ENCODE peak calls at places on chromosomes 13 and 19, in nine cellular contexts. F is colonic mucosa; N is CD8-positive, alpha-beta T cell; D is DND-41; O is spleen; C is HCT116; Y is fibroblast of lung; H is cardiac muscle cell; T is tibial nerve. J is an unnamed sample. For H3K4me1, the result is how much of the 10 kb centered on the place peaks cover.

GRCh38 chr13:30111810-30112209 is 195.5 kb downstream of the KATNAL1 start:
- DNase-seq in C (no peak), O (no peak), H (no peak), T (no peak), F (no peak), D (peak), Y (no peak), N (no peak), J (peak)

GRCh38 chr13:90683711-90684131 is 663.8 kb upstream of the MIR17HG start:
- DNase-seq in C (no peak), T (no peak), D (no peak), Y (peak), O (no peak), H (no peak), N (no peak), F (no peak), J (no peak)

GRCh38 chr13:57624565-57625435 is 6.7 kb upstream of the PCDH17 start:
- DNase-seq in F (no peak), O (no peak), T (no peak), N (no peak), C (no peak), D (no peak), H (peak), Y (peak), J (peak)

GRCh38 chr13:74158028-74158427 is 23.8 kb upstream of the KLF12 start:
- DNase-seq in H (no peak), D (no peak), O (no peak), T (no peak), N (no peak), C (no peak), F (no peak), Y (peak), J (no peak)

GRCh38 chr13:21230516-21230915 is 54.1 kb downstream of the MRPL57 start:
- DNase-seq in H (no peak), T (no peak), F (no peak), O (no peak), D (no peak), C (no peak), N (no peak), Y (no peak), J (no peak)

GRCh38 chr13:59677966-59678814 is 485.5 kb downstream of the DIAPH3 start:
- DNase-seq in F (no peak), C (peak), N (no peak), Y (peak), D (no peak), O (no peak), T (no peak), H (peak), J (peak)

GRCh38 chr13:51534075-51534817 is 50.0 kb upstream of the WDFY2 start:
- DNase-seq in Y (no peak), D (peak), C (no peak), N (peak), O (peak), F (no peak), T (no peak), H (no peak), J (no peak)

GRCh38 chr19:17107546-17108452 is 32.2 kb downstream of the MYO9B start:
- DNase-seq in C (peak), T (peak), D (no peak), H (no peak), O (peak), F (peak), Y (peak), N (no peak), J (no peak)

GRCh38 chr13:41812851-41813250 is 148.1 kb downstream of the VWA8 start:
- DNase-seq in D (no peak), Y (no peak), T (no peak), C (no peak), F (no peak), H (no peak), N (no peak), O (no peak), J (no peak)

GRCh38 chr19:19820774-19821315 is 705 bp downstream of the ZNF506 start:
- DNase-seq in Y (no peak), T (no peak), C (no peak), N (no peak), O (no peak), F (no peak), D (peak), H (peak), J (no peak)

GRCh38 chr19:17346109-17346671 is 8.8 kb downstream of the GTPBP3 start:
- DNase-seq in D (peak), C (peak), F (peak), T (peak), Y (peak), H (peak), O (peak), N (peak), J (peak)

GRCh38 chr19:48970923-48971395 is 5.8 kb downstream of the FTL start:
- DNase-seq in D (peak), F (peak), Y (peak), T (peak), H (peak), O (peak), N (peak), C (no peak), J (peak)

GRCh38 chr13:31208554-31209122 is 8.9 kb downstream of the B3GLCT start:
- DNase-seq in H (no peak), D (no peak), F (no peak), O (no peak), T (no peak), N (no peak), C (no peak), Y (no peak), J (no peak)

GRCh38 chr13:59754411-59754810 is 409.3 kb downstream of the DIAPH3 start:
- DNase-seq in F (no peak), D (no peak), H (no peak), N (no peak), Y (no peak), T (no peak), O (no peak), C (no peak), J (no peak)

GRCh38 chr13:100659578-100659977 is 15.0 kb downstream of the TMTC4 start:
- DNase-seq in Y (no peak), O (no peak), F (no peak), T (no peak), H (no peak), D (no peak), C (no peak), N (no peak), J (no peak)

GRCh38 chr19:798415-799075 is 1.3 kb downstream of the PTBP1 start:
- DNase-seq in H (peak), Y (no peak), D (peak), T (no peak), O (peak), F (peak), N (no peak), C (no peak), J (peak)
- H3K4me1 ChIP-seq in H (under half), Y (under half), D (under half), T (under half), O (half or more), F (under half), N (half or more), C (under half), J (under half)

GRCh38 chr19:44808463-44809371 is at the start of gene BCAM:
- DNase-seq in H (peak), C (no peak), Y (peak), F (peak), O (peak), N (no peak), T (peak), D (no peak), J (peak)
- H3K4me3 ChIP-seq in H (peak), C (peak), Y (peak), F (peak), O (peak), N (no peak), T (peak), D (no peak), J (peak)

DNA sequence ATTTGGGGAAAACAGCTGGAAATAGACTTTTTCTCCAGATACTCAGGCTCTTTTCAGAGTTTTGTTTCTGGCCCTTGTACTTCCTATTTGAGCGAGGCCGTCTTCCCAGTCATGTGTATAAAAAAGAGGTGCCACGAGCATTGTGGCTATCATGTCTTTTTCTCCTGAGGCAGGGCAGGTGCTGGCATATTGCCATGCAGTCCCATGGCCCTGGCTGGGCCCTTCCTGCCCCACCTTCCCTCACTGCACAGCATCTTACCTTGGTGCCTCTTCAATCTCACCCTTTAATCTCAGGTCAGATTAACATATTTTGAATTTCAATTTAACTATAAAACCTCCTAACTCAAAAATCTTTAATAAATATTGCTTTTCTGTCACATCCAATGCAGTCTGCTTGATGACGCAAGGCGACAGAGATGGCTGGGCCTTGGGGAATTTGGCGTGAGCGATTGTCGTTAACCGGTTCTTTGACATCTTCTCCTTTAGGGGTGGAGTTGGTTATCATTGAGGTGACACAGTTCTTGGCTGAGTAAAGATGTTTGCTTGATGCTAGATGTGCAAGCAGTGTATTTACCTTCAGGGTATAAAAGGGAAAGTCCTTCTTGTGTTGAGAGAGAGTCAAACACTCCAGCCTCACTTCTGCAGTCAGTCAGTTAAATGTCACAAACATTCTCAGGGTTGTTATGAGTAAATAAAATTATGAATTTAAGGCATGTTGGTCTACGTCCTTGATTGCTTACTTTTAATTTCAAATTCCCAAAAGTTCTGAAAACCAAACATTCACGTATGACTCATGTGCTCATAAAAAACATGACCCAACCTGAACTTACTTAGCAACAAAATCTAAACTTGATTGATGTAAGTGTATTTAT is 289.9 kb downstream of the MYO16 start:
- DNase-seq in Y (peak), N (no peak), F (peak), O (no peak), C (no peak), T (no peak), D (no peak), H (no peak), J (no peak)
- TF ChIP-seq CTCF in Y (no peak), N (no peak), F (no peak), O (no peak), C (no peak), T (no peak), D (no peak), H (no peak), J (no peak)

GRCh38 chr19:39142655-39143054 is 17.1 kb downstream of the PAK4 start:
- DNase-seq in H (no peak), Y (no peak), T (no peak), C (no peak), O (no peak), F (no peak), D (no peak), N (no peak), J (no peak)

GRCh38 chr19:39145180-39145953 is 19.8 kb downstream of the PAK4 start:
- DNase-seq in H (no peak), F (peak), T (no peak), N (no peak), O (no peak), C (no peak), D (no peak), Y (no peak), J (no peak)

GRCh38 chr19:39146686-39147450 is 21.3 kb downstream of the PAK4 start:
- DNase-seq in Y (no peak), C (no peak), N (no peak), O (no peak), T (no peak), D (no peak), H (no peak), F (no peak), J (no peak)

GRCh38 chr19:39146091-39146490 is 20.5 kb downstream of the PAK4 start:
- DNase-seq in N (no peak), D (no peak), T (no peak), H (no peak), Y (no peak), O (no peak), C (no peak), F (no peak), J (no peak)

DNA sequence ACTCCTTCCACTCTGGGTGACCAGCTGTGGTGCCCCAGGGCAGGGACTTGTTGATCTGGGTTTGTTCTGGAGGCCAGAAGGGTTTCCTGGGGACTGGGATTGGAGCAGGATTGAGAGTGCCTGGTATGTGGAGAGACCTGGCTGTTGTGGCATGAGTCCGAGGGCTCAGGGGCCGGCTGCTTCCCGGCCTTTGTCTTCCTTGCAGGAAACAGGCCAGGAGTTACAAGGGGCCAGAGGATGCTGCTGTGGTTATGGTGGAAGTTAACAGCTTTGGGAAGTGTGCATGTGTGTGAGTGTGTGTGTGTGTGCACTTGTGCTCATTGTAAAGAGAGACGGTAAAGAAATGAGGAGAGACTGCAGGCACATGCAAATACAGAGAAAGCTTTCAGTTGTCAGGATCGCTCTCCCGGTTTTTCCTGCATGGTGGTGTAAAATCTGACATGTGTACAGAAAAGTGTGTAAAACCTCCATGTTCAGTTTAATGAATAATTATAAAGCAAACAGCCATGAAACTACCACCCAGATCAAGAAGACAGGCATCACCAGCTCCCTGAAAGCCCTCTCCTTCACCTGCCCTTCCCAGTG is 19.0 kb downstream of the PAK4 start:
- DNase-seq in D (no peak), C (no peak), N (no peak), O (no peak), H (no peak), T (no peak), F (peak), Y (peak), J (no peak)
- H3K4me1 ChIP-seq in D (under half), C (under half), N (under half), O (under half), H (under half), T (under half), F (under half), Y (under half), J (half or more)

GRCh38 chr19:42148270-42148669 is 16.0 kb upstream of the POU2F2 start:
- DNase-seq in F (no peak), N (no peak), O (no peak), Y (no peak), C (no peak), H (no peak), T (no peak), D (no peak), J (no peak)
- H3K4me3 ChIP-seq in F (no peak), N (no peak), O (no peak), Y (no peak), C (no peak), H (no peak), T (no peak), D (no peak), J (no peak)

GRCh38 chr13:32272021-32272695 is 43.0 kb downstream of the ZAR1L start:
- DNase-seq in C (no peak), N (no peak), O (no peak), D (no peak), F (no peak), Y (no peak), H (no peak), T (no peak), J (no peak)

GRCh38 chr13:32264407-32264806 is 50.8 kb downstream of the ZAR1L start:
- DNase-seq in F (no peak), Y (peak), T (peak), C (no peak), D (no peak), N (no peak), O (no peak), H (no peak), J (no peak)

GRCh38 chr13:32266130-32266529 is 49.0 kb downstream of the ZAR1L start:
- DNase-seq in D (no peak), O (no peak), F (no peak), T (no peak), N (no peak), C (no peak), Y (no peak), H (no peak), J (no peak)

GRCh38 chr13:32265726-32266125 is 49.4 kb downstream of the ZAR1L start:
- DNase-seq in C (no peak), H (no peak), O (no peak), Y (no peak), F (no peak), D (no peak), T (no peak), N (no peak), J (no peak)

DNA sequence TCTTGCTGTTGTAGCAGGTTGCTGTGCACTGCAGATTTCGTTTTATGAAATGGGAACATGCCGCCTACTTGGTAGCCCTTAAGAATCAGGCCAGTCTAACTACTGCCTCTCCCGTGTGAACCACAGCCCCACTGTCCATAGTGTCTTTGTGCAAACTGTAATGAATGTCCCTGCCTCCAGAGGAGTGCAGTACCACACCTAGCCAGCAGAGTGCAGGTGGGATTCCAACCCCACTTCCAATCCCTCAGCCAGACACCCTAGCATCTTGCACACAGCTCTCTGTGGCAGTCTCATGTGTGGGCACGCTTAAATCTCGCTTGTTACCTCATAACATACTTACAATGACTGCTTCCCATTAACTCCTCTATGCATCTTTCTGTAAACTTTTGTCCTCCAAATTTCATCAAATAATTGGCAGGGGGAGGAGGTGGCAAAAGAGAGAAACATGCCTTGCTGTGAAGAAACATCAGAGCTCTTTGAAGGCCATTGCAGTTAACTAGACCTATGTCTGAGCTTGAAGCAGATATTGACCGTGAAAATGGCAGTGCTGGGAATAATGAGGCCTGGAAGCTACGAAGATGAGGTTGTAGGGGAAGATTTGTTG is 47.2 kb downstream of the ZAR1L start:
- DNase-seq in F (peak), N (peak), D (peak), C (peak), O (no peak), Y (no peak), H (no peak), T (no peak), J (peak)
- TF ChIP-seq CTCF in F (peak), N (peak), D (peak), C (peak), O (peak), Y (peak), H (peak), T (peak), J (peak)

GRCh38 chr19:43743059-43743458 is 11.7 kb downstream of the SMG9 start:
- DNase-seq in C (no peak), D (no peak), N (no peak), T (no peak), O (no peak), Y (no peak), H (no peak), F (no peak), J (no peak)
- H3K4me1 ChIP-seq in C (under half), D (under half), N (under half), T (under half), O (under half), Y (under half), H (under half), F (under half), J (under half)

GRCh38 chr19:34960103-34960805 is 3.8 kb downstream of the ZNF792 start:
- DNase-seq in O (peak), T (no peak), N (no peak), Y (no peak), F (no peak), C (no peak), D (no peak), H (no peak), J (no peak)
- H3K4me3 ChIP-seq in O (no peak), T (no peak), N (no peak), Y (no peak), F (no peak), C (no peak), D (no peak), H (no peak), J (no peak)

J was measured in Caco-2.